ENCODE peak calls at places on chromosome 4, in ten cellular contexts. W is OCI-LY7, G is astrocyte of the spinal cord, I is omental fat pad, P is adrenal gland, N is osteocyte, K is tibial artery, B is mammary epithelial cell, Q is left ventricle myocardium inferior, X is GM13977. C is an unnamed sample.

GRCh38 chr4:154120277-154120676 is 331.4 kb upstream of the SFRP2 start:
- DNase-seq in K (no peak), N (no peak), Q (no peak), W (no peak), I (no peak), G (no peak), P (no peak), B (no peak), X (no peak), C (no peak)

GRCh38 chr4:153514001-153514526 is 47.9 kb downstream of the TMEM131L start:
- DNase-seq in W (no peak), G (peak), X (no peak), Q (no peak), P (no peak), B (peak), I (no peak), K (no peak), N (no peak), C (peak)

GRCh38 chr4:110636677-110637407 is 14.0 kb upstream of the PITX2 start:
- DNase-seq in X (no peak), W (no peak), Q (no peak), P (no peak), G (no peak), B (no peak), I (no peak), N (no peak), K (no peak), C (peak)

GRCh38 chr4:76982638-76983579 is 33.4 kb downstream of the SEPTIN11 start:
- DNase-seq in P (no peak), N (no peak), G (no peak), Q (no peak), I (no peak), K (no peak), B (no peak), X (no peak), W (no peak), C (no peak)

GRCh38 chr4:13322681-13323101 is 161.4 kb downstream of the RAB28 start:
- DNase-seq in X (no peak), K (no peak), Q (no peak), N (no peak), P (no peak), I (no peak), G (peak), W (no peak), B (peak), C (peak)

GRCh38 chr4:152630361-152630760 is 49.4 kb downstream of the TMEM154 start:
- DNase-seq in Q (no peak), K (no peak), N (no peak), X (no peak), B (no peak), P (no peak), I (no peak), W (no peak), G (no peak), C (no peak)

GRCh38 chr4:41665808-41666207 is 82.7 kb downstream of the PHOX2B start:
- DNase-seq in W (no peak), P (no peak), K (no peak), X (no peak), I (no peak), B (no peak), Q (no peak), N (no peak), G (no peak), C (no peak)

GRCh38 chr4:84378983-84379382 is 120.1 kb downstream of the NKX6-1 start:
- DNase-seq in K (no peak), P (no peak), N (no peak), W (no peak), I (no peak), X (no peak), B (no peak), Q (no peak), G (no peak), C (no peak)

GRCh38 chr4:17347445-17347844 is 164.4 kb downstream of the QDPR start:
- DNase-seq in I (no peak), N (no peak), G (peak), K (no peak), Q (no peak), B (peak), X (peak), P (peak), W (peak), C (peak)

GRCh38 chr4:99379571-99379970 is 27.0 kb upstream of the ADH1C start:
- DNase-seq in K (no peak), Q (no peak), N (no peak), X (no peak), W (no peak), G (no peak), P (no peak), I (no peak), B (no peak), C (no peak)

GRCh38 chr4:7016512-7016911 is 26.7 kb upstream of the TADA2B start:
- DNase-seq in K (no peak), G (no peak), I (no peak), W (no peak), Q (no peak), P (no peak), X (no peak), B (no peak), N (no peak), C (no peak)

GRCh38 chr4:151226004-151226932 is 50.7 kb upstream of the PRSS48 start:
- DNase-seq in G (peak), X (no peak), P (no peak), W (no peak), B (peak), Q (no peak), K (no peak), I (no peak), N (no peak), C (peak)

GRCh38 chr4:4694296-4694772 is 152.5 kb upstream of the STX18 start:
- DNase-seq in Q (peak), N (no peak), G (no peak), X (no peak), I (no peak), B (no peak), W (no peak), P (peak), K (peak), C (peak)

GRCh38 chr4:142248946-142249345 is 597.2 kb downstream of the INPP4B start:
- DNase-seq in B (peak), Q (no peak), N (no peak), G (peak), I (no peak), P (no peak), X (no peak), K (no peak), W (no peak), C (peak)

GRCh38 chr4:147772459-147772969 is 40.6 kb downstream of the ARHGAP10 start:
- DNase-seq in B (peak), I (no peak), G (peak), N (no peak), W (no peak), Q (no peak), X (no peak), P (no peak), K (no peak), C (peak)

GRCh38 chr4:105923507-105924238 is 28.4 kb downstream of the NPNT start:
- DNase-seq in W (no peak), B (peak), G (peak), Q (no peak), P (no peak), K (peak), X (no peak), I (no peak), N (no peak), C (no peak)

GRCh38 chr4:10184051-10184450 is 67.5 kb upstream of the WDR1 start:
- DNase-seq in G (no peak), I (no peak), N (no peak), W (no peak), P (no peak), X (no peak), B (no peak), K (no peak), Q (no peak), C (peak)

GRCh38 chr4:117771647-117772337 is 262.5 kb upstream of the NDST3 start:
- DNase-seq in P (no peak), N (no peak), X (no peak), B (no peak), I (no peak), G (no peak), K (no peak), W (no peak), Q (no peak), C (no peak)
- TF ChIP-seq CTCF in P (no peak), N (peak), X (no peak), B (no peak), I (no peak), G (no peak), K (no peak), W (peak), Q (no peak), C (peak)

GRCh38 chr4:1048781-1049590 is 37.6 kb downstream of the FGFRL1 start:
- DNase-seq in I (no peak), X (no peak), W (no peak), P (peak), B (no peak), N (no peak), G (no peak), K (no peak), Q (peak), C (no peak)

GRCh38 chr4:1052231-1052671 is 40.8 kb downstream of the FGFRL1 start:
- DNase-seq in Q (no peak), X (no peak), N (no peak), I (no peak), W (no peak), K (no peak), B (no peak), P (peak), G (no peak), C (no peak)

GRCh38 chr4:1051472-1051871 is 40.0 kb downstream of the FGFRL1 start:
- DNase-seq in N (no peak), Q (no peak), P (peak), G (no peak), I (no peak), X (no peak), B (no peak), W (no peak), K (no peak), C (no peak)

GRCh38 chr4:1049591-1049905 is 38.1 kb downstream of the FGFRL1 start:
- DNase-seq in I (no peak), B (no peak), G (no peak), K (no peak), W (no peak), Q (peak), N (no peak), X (no peak), P (peak), C (no peak)

GRCh38 chr4:1050486-1051213 is 39.2 kb downstream of the FGFRL1 start:
- DNase-seq in I (no peak), Q (peak), K (no peak), W (no peak), N (no peak), G (no peak), X (no peak), P (peak), B (no peak), C (no peak)
- TF ChIP-seq CTCF in I (no peak), Q (no peak), K (no peak), W (peak), N (no peak), G (peak), X (no peak), P (no peak), B (peak), C (no peak)

GRCh38 chr4:27181672-27182071 is 321.0 kb downstream of the STIM2 start:
- DNase-seq in X (no peak), K (no peak), W (no peak), I (no peak), B (no peak), G (no peak), N (no peak), P (no peak), Q (no peak), C (no peak)

GRCh38 chr4:27178066-27178465 is 317.4 kb downstream of the STIM2 start:
- DNase-seq in G (no peak), K (no peak), Q (no peak), W (no peak), I (no peak), N (no peak), X (no peak), P (peak), B (no peak), C (no peak)

GRCh38 chr4:27176881-27177280 is 316.2 kb downstream of the STIM2 start:
- DNase-seq in X (no peak), G (no peak), P (no peak), I (no peak), W (no peak), Q (no peak), N (no peak), K (no peak), B (no peak), C (no peak)

DNA sequence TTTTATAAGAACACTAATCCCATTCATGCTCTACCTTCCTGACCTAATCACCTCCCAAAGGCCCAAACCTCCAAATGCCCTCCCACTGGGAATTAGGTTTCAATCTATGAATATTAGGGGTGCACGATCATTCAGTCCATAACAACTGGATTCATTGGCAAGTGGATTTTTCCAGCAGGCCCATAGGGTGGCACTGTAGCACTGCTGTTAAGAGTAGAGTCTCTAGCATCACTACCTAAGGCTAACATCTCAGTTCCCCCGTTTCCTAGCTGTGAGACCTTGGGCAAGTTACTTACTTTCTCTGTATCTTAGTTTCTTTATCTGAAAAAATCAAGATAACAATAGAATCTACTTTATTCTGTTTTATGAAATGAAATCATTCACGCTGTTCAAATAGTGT is 315.8 kb downstream of the STIM2 start:
- DNase-seq in N (no peak), Q (no peak), B (peak), P (peak), X (no peak), G (peak), K (no peak), W (peak), I (no peak), C (peak)
- TF ChIP-seq CTCF in N (no peak), Q (peak), B (peak), P (no peak), X (peak), G (peak), K (no peak), W (peak), I (no peak), C (peak)

GRCh38 chr4:117429506-117429905 is 344.1 kb upstream of the TRAM1L1 start:
- DNase-seq in P (no peak), N (no peak), K (no peak), G (no peak), Q (no peak), B (no peak), W (no peak), I (no peak), X (no peak), C (no peak)

GRCh38 chr4:117434424-117434823 is 349.0 kb upstream of the TRAM1L1 start:
- DNase-seq in X (no peak), P (no peak), N (no peak), W (no peak), B (no peak), K (no peak), Q (no peak), I (no peak), G (no peak), C (no peak)

DNA sequence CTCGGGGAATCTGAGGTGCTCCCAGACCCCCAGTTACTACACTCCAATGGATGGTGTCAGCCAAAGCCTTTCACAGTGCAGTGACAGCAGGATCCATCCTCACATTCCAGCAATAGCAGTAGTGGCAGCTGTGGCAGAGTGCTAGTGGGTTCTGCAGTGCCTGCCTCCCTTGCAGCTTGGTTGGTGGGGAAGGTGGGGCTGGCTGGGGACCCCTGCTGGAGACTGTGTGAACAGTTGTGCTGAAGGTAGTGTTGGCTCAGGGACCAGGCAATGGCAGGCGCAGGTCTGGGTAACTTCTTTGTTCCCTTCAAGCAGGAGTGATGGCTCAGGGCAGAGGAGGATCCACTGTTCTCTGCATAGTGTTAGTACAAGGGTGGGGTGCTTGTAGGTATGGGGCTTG is 343.7 kb upstream of the TRAM1L1 start:
- DNase-seq in G (no peak), W (no peak), N (no peak), I (no peak), P (no peak), X (no peak), Q (no peak), K (no peak), B (no peak), C (no peak)
- TF ChIP-seq CTCF in G (no peak), W (peak), N (no peak), I (no peak), P (no peak), X (peak), Q (no peak), K (no peak), B (no peak), C (no peak)

DNA sequence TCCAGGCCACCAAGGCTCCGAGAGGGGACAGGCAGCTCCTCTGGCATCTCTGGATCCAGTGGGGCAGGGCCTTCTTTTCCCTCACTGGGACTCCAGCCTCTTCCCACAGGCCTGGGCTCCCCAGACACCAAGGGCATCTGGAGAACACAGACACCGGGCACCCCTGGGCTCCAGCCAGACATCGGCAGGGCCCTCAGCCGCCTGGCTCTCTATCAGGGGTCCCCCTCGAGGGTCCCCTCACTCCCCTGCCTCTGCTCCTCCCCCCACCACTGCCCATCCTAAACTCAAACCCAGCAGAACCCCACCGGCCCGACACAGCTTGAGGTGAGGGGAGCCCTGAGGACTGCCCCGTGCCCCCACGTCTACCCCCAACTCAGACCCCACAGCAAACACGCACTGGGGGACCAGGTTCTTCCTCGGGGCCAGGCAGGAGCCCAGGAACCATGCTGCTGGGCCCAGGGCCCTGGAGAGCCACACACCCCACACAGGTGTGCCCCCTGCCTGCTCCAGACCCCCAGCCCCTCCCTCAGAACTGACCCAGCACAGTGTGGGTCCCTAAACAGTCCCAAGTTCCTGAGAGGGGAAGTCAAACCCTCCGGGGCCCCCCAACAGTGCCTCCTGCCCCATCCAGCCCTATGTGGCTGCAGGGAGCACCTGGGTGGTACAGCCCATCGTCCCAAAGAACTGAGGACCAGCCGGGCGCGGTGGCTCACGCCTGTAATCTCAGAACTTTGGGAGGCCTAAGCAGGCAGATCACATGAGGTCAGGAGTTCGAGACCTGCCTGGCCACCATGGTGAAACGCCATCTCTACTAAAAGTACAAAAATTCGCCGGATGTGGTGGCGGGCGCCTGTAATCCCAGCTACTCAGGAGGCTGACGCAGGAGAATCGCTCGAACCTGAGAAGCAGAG is 86.8 kb downstream of the FAM53A start:
- DNase-seq in K (no peak), I (no peak), P (no peak), X (no peak), G (no peak), Q (peak), N (no peak), W (no peak), B (no peak), C (no peak)
- TF ChIP-seq CTCF in K (no peak), I (no peak), P (no peak), X (no peak), G (no peak), Q (no peak), N (no peak), W (no peak), B (no peak), C (no peak)

GRCh38 chr4:40182979-40183378 is 13.9 kb upstream of the RHOH start:
- DNase-seq in G (no peak), I (no peak), P (no peak), N (no peak), B (no peak), W (no peak), X (no peak), K (no peak), Q (no peak), C (no peak)

GRCh38 chr4:40186665-40187014 is 10.2 kb upstream of the RHOH start:
- DNase-seq in W (no peak), B (peak), X (no peak), P (no peak), I (no peak), Q (no peak), N (no peak), K (no peak), G (no peak), C (no peak)

GRCh38 chr4:40187386-40187913 is 9.4 kb upstream of the RHOH start:
- DNase-seq in Q (no peak), B (no peak), N (no peak), G (no peak), K (no peak), W (no peak), X (no peak), P (no peak), I (no peak), C (no peak)

GRCh38 chr4:40183615-40184411 is 13.0 kb upstream of the RHOH start:
- DNase-seq in B (peak), I (no peak), P (no peak), N (no peak), K (no peak), W (peak), Q (no peak), G (peak), X (peak), C (peak)

GRCh38 chr4:40185830-40186664 is 10.8 kb upstream of the RHOH start:
- DNase-seq in G (no peak), W (peak), B (no peak), X (peak), I (no peak), N (no peak), P (no peak), K (no peak), Q (no peak), C (peak)
- TF ChIP-seq CTCF in G (no peak), W (no peak), B (no peak), X (no peak), I (no peak), N (no peak), P (no peak), K (no peak), Q (no peak), C (no peak)